ENCODE peak calls at places on chromosomes 1 and 21, in five cellular contexts. P is AML-193; A is T-helper 22 cell; Y is fibroblast of lung; G is stimulated activated CD4-positive, alpha-beta T cell treated with anti-CD3 and anti-CD28 coated beads, Interleukin-2, amount 100 ng/mL, for 24 hours. M is an unnamed sample.

GRCh38 chr1:113886417-113887391 is 677 bp downstream of the BCL2L15 start:
- DNase-seq in P (no peak), A (no peak), Y (no peak), G (no peak), M (no peak)

GRCh38 chr1:185581961-185582725 is 152.0 kb upstream of the HMCN1 start:
- DNase-seq in G (no peak), P (no peak), Y (no peak), A (no peak), M (no peak)

GRCh38 chr1:97457446-97458089 is 463.3 kb downstream of the DPYD start:
- DNase-seq in Y (no peak), A (no peak), G (no peak), P (no peak), M (no peak)

GRCh38 chr1:211482306-211482705 is 9.7 kb downstream of the RD3 start:
- DNase-seq in G (no peak), Y (no peak), A (no peak), P (no peak), M (no peak)

GRCh38 chr21:38284221-38284620 is 27.4 kb downstream of the KCNJ15 start:
- DNase-seq in P (no peak), Y (no peak), A (no peak), G (no peak), M (no peak)

GRCh38 chr1:201125805-201126204 is 1.2 kb downstream of the ASCL5 start:
- DNase-seq in G (no peak), P (no peak), Y (no peak), A (no peak), M (no peak)

GRCh38 chr1:155540000-155540874 is 22.4 kb downstream of the ASH1L start:
- DNase-seq in A (no peak), Y (no peak), G (no peak), P (no peak), M (no peak)

GRCh38 chr1:37399830-37400790 is 74.3 kb upstream of the ZC3H12A start:
- DNase-seq in A (no peak), Y (no peak), G (no peak), P (no peak), M (no peak)

GRCh38 chr1:28056129-28056925 is 32.1 kb downstream of the EYA3 start:
- DNase-seq in P (no peak), Y (no peak), A (peak), G (peak), M (peak)